ENCODE peak calls at places on chromosomes 13 and 19, in five cellular contexts. G is HEK293T; P is stimulated activated CD4-positive, alpha-beta T cell treated with anti-CD3 and anti-CD28 coated beads, Interleukin-12 subunit alpha, Interleukin-12 subunit beta, amount 100 ng/mL, for 48 hours; N is memory B cell; X is frontal cortex. T is an unnamed sample.

GRCh38 chr13:79722885-79723445 is 242.0 kb downstream of the NDFIP2 start:
- DNase-seq in G (no peak), P (no peak), N (no peak), X (no peak), T (no peak)

GRCh38 chr19:38942471-38943181 is 11.9 kb downstream of the MRPS12 start:
- DNase-seq in G (no peak), N (no peak), P (no peak), X (no peak), T (no peak)

GRCh38 chr13:30751183-30751933 is 16.0 kb downstream of the ALOX5AP start:
- DNase-seq in N (no peak), P (no peak), G (no peak), X (no peak), T (no peak)

GRCh38 chr13:40306817-40307216 is 359.6 kb downstream of the FOXO1 start:
- DNase-seq in P (peak), X (no peak), G (no peak), N (no peak), T (no peak)

GRCh38 chr19:12314553-12314952 is 18.9 kb downstream of the ZNF563 start:
- DNase-seq in X (no peak), G (no peak), N (no peak), P (no peak), T (peak)

GRCh38 chr13:24087611-24088235 is 72.8 kb upstream of the SPATA13 start:
- DNase-seq in P (no peak), N (no peak), X (no peak), G (no peak), T (no peak)

GRCh38 chr13:104422668-104423067 is 1356.5 kb upstream of the SLC10A2 start:
- DNase-seq in G (no peak), P (no peak), N (no peak), X (no peak), T (peak)

GRCh38 chr13:87274209-87274819 is 396.9 kb upstream of the SLITRK5 start:
- DNase-seq in P (peak), X (no peak), G (peak), N (no peak), T (peak)

GRCh38 chr13:40910324-40911050 is 108.6 kb downstream of the ELF1 start:
- DNase-seq in X (no peak), N (no peak), G (no peak), P (no peak), T (no peak)

GRCh38 chr19:15330801-15331418 is 1.4 kb downstream of the BRD4 start:
- DNase-seq in X (peak), N (no peak), G (no peak), P (no peak), T (no peak)

GRCh38 chr13:37526710-37527446 is 71.7 kb downstream of the POSTN start:
- DNase-seq in X (no peak), G (no peak), P (no peak), N (no peak), T (no peak)

GRCh38 chr19:55503447-55504251 is 15.4 kb downstream of the SSC5D start:
- DNase-seq in G (peak), X (peak), N (peak), P (peak), T (peak)

GRCh38 chr19:4108767-4109625 is 14.9 kb downstream of the MAP2K2 start:
- DNase-seq in N (peak), X (no peak), P (peak), G (no peak), T (no peak)

GRCh38 chr13:31663880-31664585 is 75.3 kb upstream of the RXFP2 start:
- DNase-seq in N (no peak), X (no peak), P (no peak), G (no peak), T (no peak)

GRCh38 chr19:4014541-4015491 is 7.3 kb downstream of the PIAS4 start:
- DNase-seq in G (no peak), P (peak), X (peak), N (peak), T (no peak)

GRCh38 chr13:111122056-111122455 is 6.9 kb downstream of the ARHGEF7 start:
- DNase-seq in G (no peak), N (no peak), X (no peak), P (no peak), T (peak)

GRCh38 chr19:19372656-19373416 is 32.6 kb upstream of the GATAD2A start:
- DNase-seq in G (no peak), N (no peak), X (no peak), P (no peak), T (peak)

GRCh38 chr19:14507704-14508246 is 10.4 kb downstream of the DNAJB1 start:
- DNase-seq in G (no peak), P (no peak), N (no peak), X (no peak), T (no peak)

GRCh38 chr13:31395090-31395489 is 195.3 kb downstream of the B3GLCT start:
- DNase-seq in G (no peak), X (no peak), N (no peak), P (no peak), T (no peak)

GRCh38 chr13:61094865-61095264 is 320.8 kb downstream of the PCDH20 start:
- DNase-seq in G (no peak), P (no peak), X (no peak), N (no peak), T (no peak)

GRCh38 chr13:66200555-66200954 is 1029.6 kb downstream of the PCDH9 start:
- DNase-seq in N (no peak), X (no peak), P (no peak), G (no peak), T (no peak)

GRCh38 chr13:70188567-70188966 is 80.3 kb upstream of the KLHL1 start:
- DNase-seq in N (no peak), P (no peak), G (no peak), X (no peak), T (no peak)

GRCh38 chr13:27541386-27541785 is 78.9 kb downstream of the LNX2 start:
- DNase-seq in X (no peak), N (no peak), P (no peak), G (no peak), T (no peak)

GRCh38 chr19:57338798-57339378 is 12.2 kb upstream of the ZNF304 start:
- DNase-seq in G (no peak), N (no peak), X (no peak), P (no peak), T (no peak)

GRCh38 chr13:111904166-111904565 is 162.8 kb upstream of the SOX1 start:
- DNase-seq in X (no peak), P (no peak), N (no peak), G (no peak), T (no peak)

GRCh38 chr19:1406496-1406817 is 929 bp upstream of the DAZAP1 start:
- DNase-seq in X (no peak), P (no peak), G (no peak), N (no peak), T (peak)

GRCh38 chr13:80399340-80400163 is 58.6 kb upstream of the SPRY2 start:
- DNase-seq in X (no peak), G (no peak), N (no peak), P (no peak), T (no peak)

GRCh38 chr19:48695743-48696352 is at the start of gene FUT2:
- DNase-seq in N (no peak), G (no peak), X (no peak), P (no peak), T (peak)

GRCh38 chr19:54077334-54077733 is 3.8 kb downstream of the TARM1 start:
- DNase-seq in X (no peak), G (no peak), P (no peak), N (no peak), T (no peak)

T was measured in NCI-H510A treated with DMSO at 0.1 percent for 48 hours.